ENCODE peak calls at places on chromosome 2, in four cellular contexts. Q is mammary epithelial cell, H is Caco-2, O is heart right ventricle. I is an unnamed sample. For H3K4me1, the result is how much of the 10 kb centered on the place peaks cover.

GRCh38 chr2:163556511-163556910 is 179.3 kb downstream of the FIGN start:
- DNase-seq in O (no peak), Q (no peak), H (no peak), I (no peak)

GRCh38 chr2:11802782-11803191 is 56.4 kb downstream of the LPIN1 start:
- DNase-seq in Q (no peak), O (no peak), H (no peak), I (no peak)

GRCh38 chr2:58788402-58788801 is 547.3 kb upstream of the FANCL start:
- DNase-seq in H (no peak), Q (no peak), O (no peak), I (no peak)

GRCh38 chr2:216696321-216696720 is 972 bp upstream of the IGFBP5 start:
- DNase-seq in H (no peak), Q (no peak), O (no peak), I (no peak)

GRCh38 chr2:197982565-197982964 is 178.2 kb downstream of the PLCL1 start:
- DNase-seq in O (no peak), H (no peak), Q (no peak), I (no peak)

GRCh38 chr2:96580771-96581170 is 44.2 kb downstream of the ARID5A start:
- DNase-seq in H (peak), Q (peak), O (no peak), I (no peak)

GRCh38 chr2:44952806-44953685 is 11.5 kb downstream of the SIX3 start:
- DNase-seq in O (no peak), H (no peak), Q (no peak), I (no peak)

GRCh38 chr2:109247812-109248211 is 118.8 kb downstream of the SH3RF3 start:
- DNase-seq in O (no peak), Q (no peak), H (no peak), I (no peak)

GRCh38 chr2:190854726-190855125 is 25.9 kb upstream of the GLS start:
- DNase-seq in Q (no peak), H (no peak), O (no peak), I (no peak)

GRCh38 chr2:212595036-212595654 is 56.5 kb upstream of the ERBB4 start:
- DNase-seq in Q (peak), O (no peak), H (no peak), I (no peak)

GRCh38 chr2:16716051-16716450 is 50.4 kb upstream of the CYRIA start:
- DNase-seq in O (no peak), H (no peak), Q (no peak), I (no peak)

GRCh38 chr2:200538139-200538538 is 12.1 kb downstream of the SGO2 start:
- DNase-seq in Q (no peak), H (no peak), O (no peak), I (no peak)

GRCh38 chr2:85668009-85668856 is at the start of gene SFTPB:
- DNase-seq in H (no peak), Q (no peak), O (no peak), I (no peak)

GRCh38 chr2:112692496-112692911 is 28.3 kb upstream of the NT5DC4 start:
- DNase-seq in O (no peak), H (peak), Q (peak), I (peak)

GRCh38 chr2:79512442-79513401 is at the start of gene CTNNA2:
- DNase-seq in H (peak), O (peak), Q (no peak), I (peak)

GRCh38 chr2:1032030-1032429 is 81.4 kb downstream of the SNTG2 start:
- DNase-seq in H (no peak), O (no peak), Q (no peak), I (no peak)
- H3K4me3 ChIP-seq in H (no peak), O (no peak), Q (no peak), I (no peak)

GRCh38 chr2:147031897-147032296 is 812.9 kb upstream of the ACVR2A start:
- DNase-seq in O (no peak), Q (no peak), H (no peak), I (no peak)
- H3K4me1 ChIP-seq in O (under half), Q (under half), H (under half), I (under half)

GRCh38 chr2:172680595-172681176 is 55.0 kb upstream of the RAPGEF4 start:
- DNase-seq in H (no peak), O (peak), Q (no peak), I (no peak)

DNA sequence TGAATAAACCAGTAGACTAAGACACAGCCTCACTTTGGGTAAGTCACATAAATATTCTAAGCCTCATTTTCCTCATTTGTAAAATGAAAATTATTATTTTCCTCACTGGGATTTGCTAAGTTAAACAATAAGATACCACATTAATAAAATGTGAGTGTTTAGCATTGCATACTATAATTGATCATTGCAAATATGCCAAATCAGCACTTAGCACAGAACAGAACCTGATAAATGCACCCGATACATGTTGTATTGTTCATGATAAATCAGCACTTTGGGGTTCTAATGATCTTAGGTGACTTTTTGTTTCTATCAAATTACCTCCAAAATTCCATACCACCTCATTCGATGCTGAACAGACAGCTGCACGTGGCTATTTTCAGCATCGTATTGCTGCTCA is 50.2 kb upstream of the RAPGEF4 start:
- DNase-seq in Q (no peak), H (no peak), O (no peak), I (no peak)
- H3K4me3 ChIP-seq in Q (no peak), H (no peak), O (no peak), I (no peak)

GRCh38 chr2:185537689-185538088 is 200.9 kb upstream of the FSIP2 start:
- DNase-seq in H (no peak), O (no peak), Q (no peak), I (no peak)
- H3K4me1 ChIP-seq in H (under half), O (under half), Q (under half), I (under half)

DNA sequence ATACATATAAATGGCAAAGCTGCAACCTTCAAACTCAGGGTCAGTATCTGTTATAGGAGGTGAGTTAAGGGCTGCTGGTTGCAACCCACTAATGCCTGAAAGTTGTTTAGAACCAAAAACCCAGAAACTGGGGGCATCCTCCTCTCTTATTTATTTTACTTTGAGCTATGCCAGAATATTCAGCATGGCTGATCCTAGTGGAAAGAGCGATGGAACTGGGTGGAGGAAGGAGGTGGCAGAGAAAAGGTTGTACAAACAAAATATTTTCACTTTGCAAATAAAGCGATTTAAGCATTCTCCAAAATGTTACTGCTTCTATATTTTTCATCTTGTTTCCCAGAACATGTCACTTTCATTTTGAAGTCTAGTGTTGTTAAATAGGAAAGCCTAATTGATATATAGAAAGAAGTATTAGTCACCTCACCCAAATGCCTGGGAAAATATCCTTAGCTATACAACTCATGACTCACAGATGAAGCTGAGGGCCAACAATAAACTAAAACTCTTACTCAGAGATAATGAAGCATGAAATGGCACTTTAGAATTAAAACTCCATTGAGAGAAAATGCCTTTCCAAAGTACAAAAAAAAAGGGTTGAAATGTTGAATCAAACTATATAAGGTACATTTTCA is 251.4 kb upstream of the UBE2E3 start:
- DNase-seq in Q (peak), H (no peak), O (no peak), I (no peak)
- H3K4me3 ChIP-seq in Q (no peak), H (no peak), O (no peak), I (no peak)

I was measured in iPS DF 6.9.